ENCODE peak calls at places on chromosomes 4 and X, in six cellular contexts. G is tibial nerve, M is adrenal gland, E is aorta, T is GM23248, W is body of pancreas. U is an unnamed sample.

GRCh38 chr4:8699479-8700145 is 107.0 kb downstream of the CPZ start:
- DNase-seq in G (no peak), W (no peak), M (no peak), T (no peak), E (no peak), U (peak)

GRCh38 chr4:24999392-25000104 is 31.2 kb downstream of the LGI2 start:
- DNase-seq in W (no peak), M (no peak), E (no peak), G (no peak), T (no peak), U (no peak)

GRCh38 chr4:122119739-122120138 is 32.4 kb upstream of the BLTP1 start:
- DNase-seq in G (no peak), E (no peak), W (no peak), M (no peak), T (no peak), U (no peak)

GRCh38 chr4:181933471-181933870 is 309.7 kb upstream of the TENM3 start:
- DNase-seq in M (no peak), E (no peak), T (no peak), W (no peak), G (no peak), U (no peak)

GRCh38 chr4:163367651-163368050 is 24.0 kb downstream of the NPY5R start:
- DNase-seq in G (no peak), W (no peak), T (peak), E (no peak), M (no peak), U (no peak)

GRCh38 chr4:123825596-123826291 is 429.1 kb downstream of the SPRY1 start:
- DNase-seq in G (no peak), T (peak), M (no peak), E (no peak), W (no peak), U (no peak)

GRCh38 chr4:12555011-12555410 is 929.1 kb downstream of the RAB28 start:
- DNase-seq in T (no peak), M (no peak), W (no peak), E (no peak), G (no peak), U (no peak)

GRCh38 chr4:41360214-41360910 is 103.6 kb downstream of the UCHL1 start:
- DNase-seq in W (peak), E (peak), G (peak), T (peak), M (peak), U (peak)

GRCh38 chr4:115042496-115042895 is 70.9 kb downstream of the NDST4 start:
- DNase-seq in W (no peak), E (no peak), G (no peak), T (peak), M (no peak), U (peak)

GRCh38 chr4:5750052-5750950 is 39.3 kb downstream of the EVC start:
- DNase-seq in T (peak), W (no peak), E (no peak), G (no peak), M (no peak), U (no peak)

GRCh38 chr4:126738926-126739325 is 893.8 kb upstream of the INTU start:
- DNase-seq in M (no peak), T (peak), G (no peak), W (no peak), E (no peak), U (no peak)

GRCh38 chrX:4263005-4263404 is 549.6 kb upstream of the PRKX start:
- DNase-seq in W (no peak), T (peak), M (no peak), E (no peak), G (no peak), U (peak)

GRCh38 chrX:153494061-153494460 is 719 bp upstream of the BGN start:
- DNase-seq in G (no peak), W (no peak), E (no peak), T (peak), M (no peak), U (no peak)
- H3K27ac ChIP-seq in G (no peak), W (no peak), E (peak), T (peak), M (peak), U (no peak)

DNA sequence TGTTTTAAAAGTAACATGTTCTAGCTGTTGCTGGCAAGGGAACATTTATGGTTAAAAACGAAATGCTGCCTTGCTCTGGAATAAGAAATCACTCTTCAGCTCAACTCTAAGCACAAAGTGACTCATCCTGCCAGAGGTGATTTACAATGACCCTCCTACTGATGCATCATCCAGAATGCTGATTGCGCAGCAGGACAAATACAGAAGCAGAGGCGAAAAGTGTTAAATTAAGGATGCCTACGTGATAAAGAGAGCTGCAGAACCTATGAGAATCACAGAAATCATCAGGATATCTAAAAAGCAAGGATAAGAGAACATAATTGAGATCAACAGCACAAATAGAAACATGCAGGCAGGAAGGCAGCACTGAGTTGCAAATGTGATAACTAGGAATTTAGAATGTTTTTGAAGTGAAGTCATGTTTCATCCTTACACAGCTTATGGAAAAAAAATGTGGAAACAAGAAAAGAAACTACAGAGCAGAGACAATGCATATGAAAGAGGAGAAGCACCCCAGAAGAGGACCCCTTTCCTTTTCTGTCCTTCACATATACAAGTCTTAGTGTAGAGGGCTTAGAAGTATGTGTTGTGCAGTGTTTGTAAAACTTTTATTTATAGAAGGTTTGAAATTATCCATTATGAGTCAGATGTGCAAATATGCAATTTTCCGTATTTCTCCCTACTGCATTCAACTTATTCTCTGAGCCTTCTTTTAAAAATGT is 188.4 kb downstream of the SLC7A11 start:
- DNase-seq in E (no peak), W (no peak), T (peak), M (peak), G (no peak), U (peak)
- H3K27ac ChIP-seq in E (peak), W (no peak), T (peak), M (no peak), G (no peak), U (peak)

DNA sequence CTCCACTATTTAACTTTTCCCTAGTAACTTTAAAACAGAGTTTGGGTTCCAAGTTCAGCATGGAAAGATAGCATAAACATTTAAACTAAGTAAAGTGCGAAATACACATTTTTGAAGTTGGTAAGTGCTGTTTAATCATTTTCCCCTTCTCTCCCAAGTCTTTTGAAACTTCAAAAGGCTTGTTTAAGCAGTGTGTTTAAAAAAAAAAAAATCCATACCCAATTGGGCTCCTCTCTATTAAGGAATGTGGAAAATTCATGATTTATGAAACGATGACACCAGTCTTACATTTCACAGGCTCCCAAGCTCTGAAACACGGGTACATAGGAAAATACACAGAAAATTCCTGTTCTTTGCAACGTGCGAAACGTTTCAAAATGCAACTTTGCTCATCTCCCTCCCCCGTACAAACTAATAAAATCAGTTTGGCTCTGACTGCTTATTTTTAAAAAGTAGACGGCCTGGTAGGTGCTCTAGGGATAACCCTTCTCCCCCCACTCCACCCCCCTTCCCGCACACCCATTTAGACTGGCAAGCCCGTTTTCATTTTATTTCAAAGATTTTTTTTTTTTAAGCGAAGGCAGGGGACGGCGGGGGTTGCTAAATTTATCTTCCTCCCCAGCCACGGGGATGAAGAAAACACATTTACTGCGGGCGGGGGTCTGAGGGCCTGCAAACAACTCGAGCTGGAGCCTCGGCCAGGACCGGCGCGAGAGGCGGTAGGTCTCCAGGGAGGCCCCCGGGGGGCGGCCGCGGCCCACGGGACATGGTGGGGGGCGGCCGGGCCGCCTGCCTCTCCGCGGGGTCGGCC is 789 bp upstream of the ZFX start:
- DNase-seq in M (peak), T (peak), G (no peak), E (no peak), W (no peak), U (peak)
- H3K27ac ChIP-seq in M (peak), T (peak), G (peak), E (peak), W (peak), U (peak)

GRCh38 chr4:99828477-99828876 is 11.8 kb downstream of the DAPP1 start:
- DNase-seq in W (no peak), E (no peak), G (no peak), T (no peak), M (no peak), U (no peak)
- H3K27ac ChIP-seq in W (no peak), E (no peak), G (no peak), T (no peak), M (no peak), U (no peak)

GRCh38 chr4:117478702-117479101 is 393.3 kb upstream of the TRAM1L1 start:
- DNase-seq in T (no peak), W (no peak), G (no peak), E (no peak), M (no peak), U (no peak)
- H3K27ac ChIP-seq in T (no peak), W (no peak), G (no peak), E (no peak), M (no peak), U (no peak)

GRCh38 chrX:148593146-148593545 is 92.7 kb downstream of the AFF2 start:
- DNase-seq in E (no peak), G (no peak), M (no peak), T (no peak), W (no peak), U (no peak)
- H3K27ac ChIP-seq in E (no peak), G (no peak), M (no peak), T (no peak), W (no peak), U (no peak)

U was measured in SK-N-SH.